ENCODE peak calls at places on chromosome 15, in six cellular contexts. M, F, Z, B, Y and E are unnamed samples.

GRCh38 chr15:60592386-60593339 is 113.7 kb upstream of the ICE2 start:
- DNase-seq in Z (peak; percentile 33), B (no peak), Y (peak; percentile 73), F (peak; percentile 95), M (no peak), E (peak; percentile 68)

GRCh38 chr15:95018888-95019545 is 787.7 kb downstream of the MCTP2 start:
- DNase-seq in Z (peak; percentile 25), Y (no peak), F (no peak), B (no peak), M (peak; percentile 75), E (peak; percentile 91)

GRCh38 chr15:71115567-71116351 is 488 bp downstream of the THSD4 start:
- DNase-seq in Z (peak; percentile 68), F (peak; percentile 85), Y (peak; percentile 49), B (no peak), M (no peak), E (peak; percentile 69)

GRCh38 chr15:25862087-25862468 is 1.0 kb downstream of the ATP10A start:
- DNase-seq in Y (no peak), F (peak; percentile 73), Z (peak; percentile 36), M (no peak), B (no peak), E (no peak)

GRCh38 chr15:94057305-94057704 is 174.1 kb upstream of the MCTP2 start:
- DNase-seq in M (no peak), F (no peak), Y (no peak), B (no peak), Z (no peak), E (no peak)

GRCh38 chr15:27341780-27342343 is 370.9 kb downstream of the GABRG3 start:
- DNase-seq in M (no peak), B (no peak), Y (no peak), Z (no peak), F (no peak), E (no peak)

GRCh38 chr15:26974120-26974780 is 3.3 kb downstream of the GABRG3 start:
- DNase-seq in F (no peak), M (peak; percentile 1), B (no peak), Y (peak; percentile 27), Z (peak; percentile 19), E (peak; percentile 37)

GRCh38 chr15:22954798-22955543 is 25.2 kb downstream of the CYFIP1 start:
- DNase-seq in B (no peak), Z (no peak), F (no peak), M (no peak), Y (no peak), E (no peak)

GRCh38 chr15:34047893-34048775 is 9.1 kb upstream of the AVEN start:
- DNase-seq in F (no peak), M (no peak), Y (no peak), B (no peak), Z (peak; percentile 69), E (peak; percentile 42)

GRCh38 chr15:77527831-77528231 is 104.9 kb downstream of the LINGO1 start:
- DNase-seq in B (no peak), Z (no peak), F (peak; percentile 42), Y (no peak), M (no peak), E (peak; percentile 11)

GRCh38 chr15:100592898-100593297 is 9.1 kb downstream of the LINS1 start:
- DNase-seq in Y (no peak), F (no peak), M (no peak), Z (no peak), B (peak; percentile 32), E (peak; percentile 72)

GRCh38 chr15:90618330-90619136 is 88.8 kb downstream of the CRTC3 start:
- DNase-seq in M (no peak), B (no peak), F (no peak), Z (no peak), Y (no peak), E (peak; percentile 13)

GRCh38 chr15:100628746-100629145 is 26.4 kb downstream of the ASB7 start:
- DNase-seq in Y (no peak), F (no peak), B (peak; percentile 88), M (no peak), Z (peak; percentile 88), E (peak; percentile 16)

GRCh38 chr15:25246641-25247417 is 192.0 kb downstream of the UBE3A start:
- DNase-seq in Y (peak; percentile 0), B (no peak), Z (no peak), M (no peak), F (peak; percentile 43), E (no peak)

GRCh38 chr15:78195735-78196201 is 38.6 kb downstream of the ACSBG1 start:
- DNase-seq in M (no peak), F (peak; percentile 69), Z (no peak), Y (peak; percentile 30), B (no peak), E (peak; percentile 35)

DNA sequence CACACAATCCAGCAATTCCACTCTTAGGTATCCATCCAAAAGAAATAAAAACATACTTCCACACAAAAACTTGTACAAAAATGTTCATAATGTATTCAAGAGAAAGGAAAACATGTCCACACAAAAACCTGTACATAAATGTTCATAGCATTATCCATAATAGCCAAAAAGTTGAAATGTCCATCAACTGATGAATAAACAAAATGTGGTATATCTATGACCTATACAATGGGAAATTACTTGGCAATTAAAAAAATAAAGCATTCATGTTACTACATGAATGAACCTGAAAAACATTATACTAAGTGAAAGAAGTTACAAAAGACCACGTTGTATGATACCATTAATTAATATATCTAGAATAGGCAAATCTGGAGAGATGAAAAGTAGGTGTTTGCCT is 17.9 kb downstream of the FRMD5 start:
- DNase-seq in Z (peak; percentile 36), Y (no peak), M (no peak), F (no peak), B (no peak), E (no peak)
- TF ChIP-seq CTCF in Z (no peak), Y (no peak), M (no peak), F (no peak), B (no peak), E (no peak)

DNA sequence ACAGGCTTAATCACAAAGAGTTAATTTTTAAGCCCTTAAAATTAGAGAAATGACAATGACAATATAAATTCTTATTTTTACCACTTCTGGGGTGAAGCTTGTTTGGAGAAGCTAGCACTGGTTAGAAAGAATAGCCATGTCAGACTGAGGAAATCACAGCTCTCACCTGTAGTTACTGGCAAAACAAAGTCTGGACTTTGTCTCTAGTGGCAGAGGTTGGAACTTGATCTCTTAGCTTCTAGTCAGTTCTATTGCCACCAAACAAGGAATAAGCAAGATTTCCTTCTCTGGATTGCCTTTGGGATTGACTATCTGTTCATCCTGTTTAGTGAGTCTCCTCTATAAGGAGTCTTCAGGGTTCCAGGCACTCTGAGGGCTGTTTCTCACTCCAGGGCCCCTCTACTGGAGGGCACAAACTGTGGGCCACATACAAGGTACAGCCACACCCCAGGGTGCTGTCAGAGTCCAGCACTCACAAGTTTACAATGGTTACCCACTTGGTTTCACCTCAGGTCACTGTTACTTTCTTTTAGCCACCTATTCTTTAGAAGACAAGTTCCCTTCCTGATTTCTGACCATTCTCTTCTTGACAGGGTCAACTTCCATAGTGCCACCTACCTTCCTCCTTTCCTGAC is 426.6 kb upstream of the THBS1 start:
- DNase-seq in B (no peak), Y (no peak), F (no peak), Z (no peak), M (no peak), E (no peak)
- TF ChIP-seq CTCF in B (peak; percentile 16), Y (peak; percentile 26), F (peak; percentile 9), Z (peak; percentile 44), M (no peak), E (peak; percentile 30)

GRCh38 chr15:52730163-52730562 is 51.0 kb upstream of the ATOSA start:
- DNase-seq in B (no peak), Y (no peak), Z (peak; percentile 19), F (no peak), M (no peak), E (peak; percentile 56)
- TF ChIP-seq CTCF in B (no peak), Y (no peak), Z (no peak), F (peak; percentile 4), M (no peak), E (no peak)

GRCh38 chr15:86988075-86988474 is 908.4 kb downstream of the AGBL1 start:
- DNase-seq in Z (no peak), B (no peak), F (no peak), Y (no peak), M (no peak), E (no peak)
- TF ChIP-seq CTCF in Z (no peak), B (no peak), F (no peak), Y (no peak), M (no peak), E (no peak)